ENCODE peak calls at places on chromosome 14, in five cellular contexts. S is left ventricle myocardium inferior, Z is fibroblast of mammary gland, B is PC-9, Q is endodermal cell. M is an unnamed sample.

GRCh38 chr14:88668448-88669116 is 105.7 kb downstream of the ZC3H14 start:
- DNase-seq in Z (no peak), B (no peak), S (no peak), Q (no peak), M (no peak)

GRCh38 chr14:71739273-71739990 is 192.8 kb upstream of the RGS6 start:
- DNase-seq in S (no peak), Q (no peak), Z (peak; percentile 21), B (peak; percentile 26), M (no peak)

GRCh38 chr14:92259613-92260357 is 63.2 kb upstream of the SLC24A4 start:
- DNase-seq in Z (no peak), Q (no peak), B (no peak), S (no peak), M (no peak)

GRCh38 chr14:64113279-64113678 is 180.9 kb downstream of the ESR2 start:
- DNase-seq in Z (no peak), B (no peak), S (no peak), Q (no peak), M (no peak)

GRCh38 chr14:65153101-65153500 is 50.8 kb upstream of the MAX start:
- DNase-seq in S (no peak), Z (no peak), Q (no peak), B (no peak), M (no peak)

GRCh38 chr14:92513204-92513965 is at the start of gene RIN3:
- DNase-seq in S (peak; percentile 58), B (peak; percentile 43), Q (peak; percentile 89), Z (peak; percentile 54), M (peak; percentile 67)

GRCh38 chr14:50089213-50089612 is 27.2 kb downstream of the VCPKMT start:
- DNase-seq in Z (no peak), Q (no peak), B (no peak), S (no peak), M (no peak)

GRCh38 chr14:66443785-66444184 is 42.4 kb upstream of the CCDC196 start:
- DNase-seq in B (no peak), S (no peak), Q (no peak), Z (no peak), M (no peak)

GRCh38 chr14:76985021-76985420 is 43.5 kb downstream of the IRF2BPL start:
- DNase-seq in B (no peak), Z (no peak), S (no peak), Q (no peak), M (peak; percentile 23)

GRCh38 chr14:30532264-30532663 is 26.7 kb upstream of the G2E3 start:
- DNase-seq in Q (no peak), S (no peak), B (no peak), Z (peak; percentile 5), M (no peak)

GRCh38 chr14:70780396-70781075 is 28.8 kb downstream of the MAP3K9 start:
- DNase-seq in S (peak; percentile 15), Q (no peak), Z (no peak), B (no peak), M (no peak)

GRCh38 chr14:71658261-71658860 is 273.9 kb upstream of the RGS6 start:
- DNase-seq in B (no peak), Q (no peak), S (no peak), Z (peak; percentile 69), M (peak; percentile 31)

GRCh38 chr14:69763761-69764510 is 3.0 kb upstream of the SRSF5 start:
- DNase-seq in B (no peak), Q (no peak), Z (peak; percentile 16), S (no peak), M (no peak)

GRCh38 chr14:97065305-97066067 is 268.3 kb downstream of the VRK1 start:
- DNase-seq in B (no peak), Z (no peak), S (no peak), Q (no peak), M (no peak)

GRCh38 chr14:52279405-52279804 is 11.9 kb downstream of the PTGDR start:
- DNase-seq in Z (peak; percentile 51), S (no peak), Q (no peak), B (peak; percentile 18), M (peak; percentile 20)

GRCh38 chr14:74570696-74571095 is 41.3 kb downstream of the LTBP2 start:
- DNase-seq in S (no peak), Q (no peak), B (no peak), Z (no peak), M (no peak)

GRCh38 chr14:48771717-48772116 is 814.5 kb downstream of the RPS29 start:
- DNase-seq in S (no peak), B (no peak), Q (no peak), Z (no peak), M (no peak)

GRCh38 chr14:50387543-50387942 is 9.1 kb downstream of the CDKL1 start:
- DNase-seq in B (no peak), S (no peak), Z (no peak), Q (no peak), M (no peak)

GRCh38 chr14:96225745-96226151 is 21.1 kb downstream of the BDKRB2 start:
- DNase-seq in S (peak; percentile 22), Q (peak; percentile 90), Z (peak; percentile 63), B (peak; percentile 45), M (no peak)

GRCh38 chr14:68506645-68507405 is 286.0 kb downstream of the ZFP36L1 start:
- DNase-seq in B (peak; percentile 12), Z (no peak), Q (peak; percentile 16), S (no peak), M (no peak)

GRCh38 chr14:89720741-89721315 is 233.7 kb downstream of the EFCAB11 start:
- DNase-seq in B (no peak), Q (peak; percentile 48), S (peak; percentile 23), Z (no peak), M (no peak)

GRCh38 chr14:31024042-31024480 is 1.4 kb upstream of the AP4S1 start:
- DNase-seq in Z (no peak), B (no peak), Q (no peak), S (no peak), M (no peak)

GRCh38 chr14:23483216-23483854 is 13.8 kb downstream of the NGDN start:
- DNase-seq in S (no peak), Z (peak; percentile 11), B (no peak), Q (peak; percentile 90), M (no peak)
- TF ChIP-seq CTCF in S (peak; percentile 31), Z (peak; percentile 44), B (peak; percentile 32), Q (peak; percentile 94), M (peak; percentile 63)

DNA sequence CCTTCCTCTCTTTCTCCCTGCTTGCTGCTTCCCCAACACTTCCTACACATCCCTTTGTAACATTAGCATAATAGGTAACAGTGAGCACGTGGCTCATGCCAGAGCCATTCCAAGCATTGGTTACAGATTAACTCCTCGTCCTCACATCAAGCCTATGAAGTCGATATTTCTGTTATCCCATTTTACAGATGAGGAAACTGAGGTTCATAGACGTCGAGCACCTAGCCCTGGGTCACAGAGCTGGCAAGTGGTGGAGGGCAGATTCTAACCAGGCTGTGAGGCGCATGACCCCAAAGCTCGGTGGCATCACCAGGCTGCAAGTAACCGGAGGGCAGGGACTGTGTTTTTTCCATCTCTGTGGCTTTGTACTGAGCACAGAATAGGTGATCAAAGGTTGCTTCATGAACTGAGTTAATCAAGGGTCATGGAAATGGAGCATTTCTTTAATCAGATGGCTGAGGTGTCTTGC is 5.7 kb upstream of the SERPINA1 start:
- DNase-seq in B (no peak), Z (no peak), Q (no peak), S (no peak), M (no peak)
- H3K4me3 ChIP-seq in B (no peak overlapping the region), Z (no peak overlapping the region), Q (no peak overlapping the region), S (no peak overlapping the region), M (no peak overlapping the region)

DNA sequence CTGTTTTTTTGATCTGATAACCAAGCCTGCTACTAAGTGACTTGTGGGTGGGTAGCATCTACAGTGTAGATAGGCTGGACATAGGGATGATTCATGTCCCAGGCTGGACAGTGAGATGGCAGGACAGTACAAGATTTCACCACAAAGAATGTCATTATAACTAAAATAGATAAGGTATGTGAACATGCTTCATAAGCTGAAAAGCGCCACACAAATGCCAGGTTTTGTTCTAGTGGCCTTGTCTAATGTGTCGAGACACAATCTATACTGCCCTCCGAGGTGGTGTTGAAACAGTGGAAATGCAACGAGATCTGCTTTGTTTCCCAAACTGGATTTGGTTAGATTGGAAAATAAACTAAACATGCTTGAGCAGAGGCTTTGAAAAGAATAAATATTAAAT is 4.4 kb downstream of the LGALS3 start:
- DNase-seq in Z (peak; percentile 74), Q (no peak), B (no peak), S (no peak), M (no peak)
- TF ChIP-seq CTCF in Z (peak; percentile 55), Q (peak; percentile 52), B (peak; percentile 49), S (peak; percentile 43), M (peak; percentile 28)

DNA sequence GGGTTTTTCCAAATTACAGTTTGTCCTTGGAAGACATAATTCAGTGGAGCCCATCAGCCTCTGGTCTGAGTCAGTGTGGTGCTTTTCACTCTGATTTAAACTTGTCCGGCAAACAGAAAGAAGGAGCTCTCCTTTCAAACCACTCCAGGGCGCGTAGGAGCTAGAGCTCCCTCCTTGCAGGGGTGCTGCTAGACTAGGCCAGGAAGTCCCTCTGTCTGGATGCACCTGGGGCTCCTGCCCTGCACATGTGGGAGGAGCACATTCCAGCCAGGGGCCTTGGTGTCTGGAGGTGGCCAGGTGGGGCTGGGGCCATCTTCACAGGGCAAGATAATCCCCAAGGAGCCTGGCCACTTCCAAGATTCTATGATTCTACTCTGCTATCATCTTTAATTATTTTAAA is 3.1 kb downstream of the SERPINA3 start:
- DNase-seq in Z (no peak), Q (no peak), B (no peak), S (no peak), M (no peak)
- H3K4me3 ChIP-seq in Z (no peak overlapping the region), Q (no peak overlapping the region), B (no peak overlapping the region), S (peak overlapping the region; percentile 25), M (no peak overlapping the region)

DNA sequence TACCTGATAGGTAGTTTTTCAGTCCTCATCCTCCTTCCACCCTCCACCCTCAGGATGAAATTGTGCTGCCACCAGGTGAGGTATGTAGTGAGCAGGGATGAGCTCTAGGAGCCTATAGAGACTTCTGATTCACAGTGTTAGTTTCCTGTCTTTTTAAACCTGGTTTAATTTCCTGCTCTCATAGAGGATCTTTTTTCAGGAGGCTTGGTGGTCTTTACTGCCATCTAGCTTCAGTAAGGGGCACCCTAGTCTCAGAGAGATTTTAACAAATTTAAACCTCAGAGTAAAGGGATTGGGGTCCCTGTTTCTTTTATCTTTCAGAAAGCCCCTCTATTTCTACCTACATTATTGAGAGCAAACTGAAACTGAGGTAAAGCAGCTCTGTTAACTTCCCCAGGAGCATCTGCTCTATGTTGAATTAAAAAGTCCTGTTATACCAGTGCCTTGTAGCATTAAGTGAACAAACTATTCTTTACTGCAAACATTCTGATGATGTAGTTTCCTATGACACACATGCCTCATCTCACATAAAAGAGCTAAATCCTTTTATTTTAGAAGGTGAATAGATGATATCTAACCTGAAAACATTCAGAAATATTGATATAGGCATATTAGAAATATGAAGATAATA is 172.2 kb upstream of the DDHD1 start:
- DNase-seq in Q (no peak), Z (peak; percentile 25), S (no peak), B (no peak), M (no peak)
- TF ChIP-seq CTCF in Q (peak; percentile 77), Z (peak; percentile 43), S (peak; percentile 40), B (no peak), M (peak; percentile 59)

DNA sequence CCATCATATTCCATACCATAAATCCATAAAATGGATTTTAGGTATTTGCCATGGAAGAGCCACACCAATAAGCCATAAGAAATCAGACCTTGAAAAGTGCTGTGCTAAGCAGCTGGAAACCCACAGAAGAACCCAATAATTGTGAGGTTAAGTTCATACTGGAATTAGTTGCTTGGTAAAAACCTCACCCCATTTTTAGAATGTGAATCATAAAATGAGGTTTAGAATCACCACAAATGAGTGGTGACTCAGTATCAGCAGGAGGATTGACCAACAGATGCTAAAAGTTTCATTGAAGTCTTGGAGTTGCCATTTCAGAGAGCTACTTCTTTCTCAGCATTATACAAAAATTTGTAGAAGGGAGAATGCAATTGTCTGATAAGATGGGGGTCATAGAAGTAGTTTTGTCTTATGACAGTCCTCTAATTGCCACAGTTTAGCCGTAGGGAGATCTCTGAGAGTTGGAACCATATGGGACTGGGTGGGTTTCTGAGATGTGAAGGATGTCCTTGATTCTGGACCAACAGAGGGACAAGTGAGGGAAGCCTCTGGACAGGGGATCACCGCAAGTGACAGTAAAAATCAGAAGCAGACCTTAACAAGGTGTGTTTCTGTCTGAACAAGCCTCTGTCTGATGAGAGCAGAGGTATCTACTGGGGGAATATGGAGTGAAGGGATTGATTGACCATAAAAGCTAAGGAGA is 1.4 kb upstream of the STON2 start:
- DNase-seq in Q (no peak), B (no peak), Z (peak; percentile 97), S (no peak), M (peak; percentile 97)
- H3K4me3 ChIP-seq in Q (no peak overlapping the region), B (peak overlapping the region; percentile 38), Z (no peak overlapping the region), S (no peak overlapping the region), M (no peak overlapping the region)